ENCODE peak calls at places on chromosomes 16 and 17, in seven cellular contexts. Q, E, K, F, N, Y and S are unnamed samples.
A peak's percentile ranks its signal among the peaks of the same experiment; 100 is the strongest.

GRCh38 chr17:39541652-39542051 is 66.1 kb downstream of the NEUROD2 start:
- DNase-seq in Q (no peak), E (no peak), K (no peak), F (no peak), N (no peak), Y (no peak), S (no peak)

GRCh38 chr17:157901-158300 is 20.5 kb downstream of the SCGB1C2 start:
- DNase-seq in Q (no peak), E (no peak), K (no peak), F (no peak), N (no peak), Y (no peak), S (no peak)

GRCh38 chr16:28538733-28539596 is at the start of gene NUPR1:
- DNase-seq in Q (peak; percentile 95), E (peak; percentile 96), K (peak; percentile 91), F (peak; percentile 34), N (no peak), Y (no peak), S (no peak)

GRCh38 chr16:77585852-77586251 is 136.5 kb upstream of the NUDT7 start:
- DNase-seq in Q (no peak), E (no peak), K (no peak), F (no peak), N (no peak), Y (no peak), S (no peak)

GRCh38 chr16:74813109-74813641 is 38.6 kb upstream of the FA2H start:
- DNase-seq in Q (peak; percentile 91), E (peak; percentile 77), K (peak; percentile 85), F (no peak), N (peak; percentile 94), Y (peak; percentile 94), S (peak; percentile 92)

GRCh38 chr17:77877674-77878355 is 80.7 kb upstream of the TNRC6C start:
- DNase-seq in Q (no peak), E (no peak), K (no peak), F (no peak), N (no peak), Y (no peak), S (no peak)

GRCh38 chr17:56011406-56012131 is 141.7 kb upstream of the ANKFN1 start:
- DNase-seq in Q (no peak), E (no peak), K (no peak), F (no peak), N (no peak), Y (no peak), S (no peak)

GRCh38 chr17:57834146-57834741 is 15.6 kb downstream of the MRPS23 start:
- DNase-seq in Q (peak; percentile 91), E (no peak), K (no peak), F (no peak), N (peak; percentile 51), Y (peak; percentile 78), S (peak; percentile 15)

GRCh38 chr17:77285594-77286390 is 145.0 kb downstream of the SEC14L1 start:
- DNase-seq in Q (peak; percentile 85), E (no peak), K (peak; percentile 85), F (no peak), N (no peak), Y (no peak), S (no peak)

GRCh38 chr16:67447508-67448076 is 16.7 kb downstream of the HSD11B2 start:
- DNase-seq in Q (peak; percentile 63), E (peak; percentile 82), K (no peak), F (no peak), N (no peak), Y (peak; percentile 61), S (no peak)

GRCh38 chr16:88681084-88681680 is 5.1 kb downstream of the SNAI3 start:
- DNase-seq in Q (peak; percentile 75), E (no peak), K (peak; percentile 69), F (no peak), N (peak; percentile 43), Y (peak; percentile 76), S (no peak)

GRCh38 chr16:2278272-2278608 is 10.3 kb upstream of the RNPS1 start:
- DNase-seq in Q (no peak), E (no peak), K (no peak), F (no peak), N (no peak), Y (peak; percentile 74), S (no peak)
- TF ChIP-seq CTCF in Q (no peak), E (no peak), K (no peak), F (no peak), N (peak; percentile 29), Y (peak; percentile 36), S (no peak)

GRCh38 chr17:7484964-7485377 is 805 bp downstream of the POLR2A start:
- DNase-seq in Q (no peak), E (no peak), K (no peak), F (no peak), N (no peak), Y (peak; percentile 65), S (no peak)

GRCh38 chr17:7483238-7484066 is 714 bp upstream of the POLR2A start:
- DNase-seq in Q (peak; percentile 90), E (peak; percentile 95), K (peak; percentile 95), F (peak; percentile 84), N (peak; percentile 94), Y (peak; percentile 95), S (peak; percentile 89)

GRCh38 chr17:7479389-7480192 is at the start of gene ZBTB4:
- DNase-seq in Q (peak; percentile 65), E (peak; percentile 81), K (peak; percentile 67), F (no peak), N (peak; percentile 82), Y (peak; percentile 56), S (peak; percentile 64)

GRCh38 chr17:7486181-7486580 is 2.0 kb downstream of the POLR2A start:
- DNase-seq in Q (no peak), E (no peak), K (no peak), F (no peak), N (peak; percentile 24), Y (no peak), S (no peak)

GRCh38 chr17:7484067-7484963 is at the start of gene POLR2A:
- DNase-seq in Q (peak; percentile 98), E (peak; percentile 99), K (peak; percentile 98), F (peak; percentile 82), N (peak; percentile 99), Y (peak; percentile 95), S (peak; percentile 96)
- TF ChIP-seq CTCF in Q (peak; percentile 5), E (no peak), K (no peak), F (no peak), N (no peak), Y (no peak), S (no peak)

GRCh38 chr17:16912021-16912962 is 59.6 kb downstream of the TNFRSF13B start:
- DNase-seq in Q (peak; percentile 17), E (no peak), K (no peak), F (no peak), N (no peak), Y (no peak), S (no peak)

GRCh38 chr17:16918443-16918842 is 53.5 kb downstream of the TNFRSF13B start:
- DNase-seq in Q (peak; percentile 7), E (no peak), K (no peak), F (no peak), N (no peak), Y (no peak), S (no peak)

GRCh38 chr17:16916557-16916920 is 55.4 kb downstream of the TNFRSF13B start:
- DNase-seq in Q (peak; percentile 3), E (no peak), K (no peak), F (no peak), N (no peak), Y (no peak), S (no peak)

GRCh38 chr17:16917995-16918394 is 53.9 kb downstream of the TNFRSF13B start:
- DNase-seq in Q (peak; percentile 16), E (no peak), K (no peak), F (no peak), N (no peak), Y (no peak), S (no peak)

DNA sequence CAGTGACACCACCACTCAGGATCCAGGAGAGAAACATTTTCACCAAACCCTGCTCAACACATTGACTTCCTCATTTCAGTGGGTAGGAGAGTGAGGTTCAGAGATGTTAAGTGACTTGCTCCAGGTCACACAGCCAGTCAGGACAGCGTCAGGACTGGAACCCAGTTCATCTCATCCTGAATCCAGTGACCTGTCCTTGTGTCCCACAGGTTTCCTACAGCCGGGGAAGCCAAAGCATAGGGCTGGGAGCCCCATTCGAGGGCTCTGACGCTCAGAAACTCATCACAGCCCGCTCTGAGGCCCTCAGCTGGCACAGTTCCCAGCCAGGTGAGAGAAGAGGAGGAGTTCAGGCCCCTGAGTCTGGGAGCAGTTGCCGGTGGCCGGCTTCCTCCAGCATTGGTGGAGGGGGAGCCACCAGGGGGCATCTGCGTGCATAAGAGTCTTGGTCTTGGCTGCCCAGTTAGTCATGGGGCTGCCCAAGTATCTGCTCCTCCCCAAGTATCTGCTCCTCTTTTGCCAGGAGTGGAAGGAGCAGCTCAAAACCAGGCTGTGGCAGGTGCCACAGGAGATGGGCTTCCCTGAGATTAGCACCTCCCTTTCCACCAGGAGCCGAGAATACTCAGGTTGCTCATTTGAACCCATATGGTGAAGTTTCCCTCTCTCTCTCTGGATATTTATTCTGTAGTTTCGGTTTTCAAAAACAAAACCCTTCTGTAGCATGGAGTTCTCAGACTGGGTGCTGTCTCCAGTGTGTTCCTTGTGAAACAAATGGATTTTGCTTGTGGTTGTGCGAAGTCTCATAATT is 56.0 kb downstream of the TNFRSF13B start:
- DNase-seq in Q (peak; percentile 67), E (no peak), K (peak; percentile 52), F (no peak), N (peak; percentile 70), Y (peak; percentile 84), S (peak; percentile 65)
- TF ChIP-seq CTCF in Q (no peak), E (no peak), K (peak; percentile 45), F (peak; percentile 24), N (peak; percentile 58), Y (peak; percentile 71), S (peak; percentile 47)

GRCh38 chr17:75829747-75830146 is 14.5 kb downstream of the UNC13D start:
- DNase-seq in Q (no peak), E (no peak), K (no peak), F (no peak), N (no peak), Y (no peak), S (no peak)

GRCh38 chr17:75831032-75831567 is 13.1 kb downstream of the UNC13D start:
- DNase-seq in Q (no peak), E (no peak), K (no peak), F (no peak), N (no peak), Y (peak; percentile 54), S (no peak)

GRCh38 chr17:75832164-75832651 is 12.0 kb downstream of the UNC13D start:
- DNase-seq in Q (peak; percentile 38), E (no peak), K (no peak), F (no peak), N (no peak), Y (no peak), S (no peak)

GRCh38 chr17:75828741-75829140 is 15.5 kb downstream of the UNC13D start:
- DNase-seq in Q (no peak), E (no peak), K (no peak), F (no peak), N (no peak), Y (no peak), S (no peak)

GRCh38 chr17:75830168-75831031 is 13.8 kb downstream of the UNC13D start:
- DNase-seq in Q (no peak), E (no peak), K (no peak), F (no peak), N (peak; percentile 71), Y (peak; percentile 89), S (peak; percentile 66)
- TF ChIP-seq CTCF in Q (peak; percentile 35), E (no peak), K (peak; percentile 48), F (peak; percentile 52), N (peak; percentile 61), Y (peak; percentile 80), S (peak; percentile 53)